ENCODE peak calls at places on chromosome 4, in five cellular contexts. U is stimulated activated CD4-positive, alpha-beta T cell treated with anti-CD3 and anti-CD28 coated beads, Interleukin-1b, Interleukin-23, amount 100 ng/mL, for 48 hours; D is skeletal muscle cell; I is NAMALWA; X is NCI-H82. O is an unnamed sample.

GRCh38 chr4:77181737-77182136 is 24.7 kb downstream of the CCNG2 start:
- DNase-seq in U (no peak), D (no peak), I (no peak), X (peak; percentile 43), O (no peak)

GRCh38 chr4:97645437-97645836 is 497.8 kb downstream of the STPG2 start:
- DNase-seq in U (no peak), D (no peak), I (no peak), X (no peak), O (no peak)

GRCh38 chr4:93617596-93617995 is 211.0 kb upstream of the ATOH1 start:
- DNase-seq in U (no peak), D (no peak), I (no peak), X (peak; percentile 50), O (no peak)

GRCh38 chr4:111208970-111209369 is 586.1 kb upstream of the PITX2 start:
- DNase-seq in U (no peak), D (no peak), I (no peak), X (no peak), O (no peak)

GRCh38 chr4:139734875-139735380 is 69.3 kb downstream of the MGST2 start:
- DNase-seq in U (peak; percentile 69), D (peak; percentile 47), I (no peak), X (peak; percentile 99), O (peak; percentile 50)

GRCh38 chr4:127849505-127850234 is 31.0 kb upstream of the PLK4 start:
- DNase-seq in U (no peak), D (no peak), I (no peak), X (no peak), O (no peak)

GRCh38 chr4:156799121-156799589 is 172.4 kb downstream of the PDGFC start:
- DNase-seq in U (no peak), D (no peak), I (no peak), X (no peak), O (no peak)

GRCh38 chr4:119286377-119287002 is 35.4 kb downstream of the FABP2 start:
- DNase-seq in U (no peak), D (peak; percentile 47), I (peak; percentile 73), X (no peak), O (no peak)

GRCh38 chr4:126735294-126736132 is 897.2 kb upstream of the INTU start:
- DNase-seq in U (no peak), D (no peak), I (no peak), X (no peak), O (no peak)

GRCh38 chr4:67762091-67762490 is 7.9 kb upstream of the GNRHR start:
- DNase-seq in U (no peak), D (peak; percentile 28), I (peak; percentile 19), X (peak; percentile 17), O (peak; percentile 14)

GRCh38 chr4:82780398-82781231 is 18.0 kb downstream of the SCD5 start:
- DNase-seq in U (no peak), D (peak; percentile 50), I (peak; percentile 80), X (peak; percentile 82), O (no peak)

GRCh38 chr4:147773261-147774184 is 41.6 kb downstream of the ARHGAP10 start:
- DNase-seq in U (no peak), D (no peak), I (no peak), X (peak; percentile 85), O (no peak)